ENCODE peak calls at places on chromosomes 5 and 9, in seven cellular contexts. F is stomach, I is H1, L is GM12892, D is ovary, Q is prostate gland, J is gastrocnemius medialis. R is an unnamed sample.

GRCh38 chr5:115626444-115626823 is 598 bp upstream of the TMED7 start:
- DNase-seq in F (no peak), I (no peak), L (no peak), D (no peak), Q (no peak), J (no peak), R (no peak)

GRCh38 chr9:99873531-99873930 is 32.9 kb upstream of the STX17 start:
- DNase-seq in F (no peak), I (no peak), L (no peak), D (no peak), Q (no peak), J (no peak), R (no peak)

GRCh38 chr5:54217826-54218503 is 92.4 kb downstream of the ARL15 start:
- DNase-seq in F (peak), I (no peak), L (no peak), D (no peak), Q (peak), J (no peak), R (no peak)

GRCh38 chr9:129412814-129413536 is 207.9 kb downstream of the C9orf50 start:
- DNase-seq in F (peak), I (no peak), L (no peak), D (peak), Q (peak), J (peak), R (peak)

GRCh38 chr5:138351056-138351455 is 1.4 kb upstream of the KDM3B start:
- DNase-seq in F (no peak), I (no peak), L (no peak), D (no peak), Q (no peak), J (no peak), R (no peak)

GRCh38 chr5:140000332-140000731 is 42.8 kb downstream of the NRG2 start:
- DNase-seq in F (no peak), I (no peak), L (no peak), D (no peak), Q (no peak), J (peak), R (no peak)

GRCh38 chr5:61967681-61968080 is 338.3 kb upstream of the KIF2A start:
- DNase-seq in F (no peak), I (no peak), L (no peak), D (no peak), Q (no peak), J (no peak), R (no peak)

GRCh38 chr9:91423785-91424402 is at the start of gene NFIL3:
- DNase-seq in F (peak), I (peak), L (peak), D (peak), Q (peak), J (peak), R (peak)

GRCh38 chr9:35385042-35385441 is 104.9 kb upstream of the RUSC2 start:
- DNase-seq in F (no peak), I (no peak), L (no peak), D (no peak), Q (no peak), J (no peak), R (no peak)

GRCh38 chr9:106860731-106861584 is 2.0 kb upstream of the ZNF462 start:
- DNase-seq in F (no peak), I (peak), L (no peak), D (peak), Q (peak), J (peak), R (no peak)

GRCh38 chr9:106859957-106860715 is 2.8 kb upstream of the ZNF462 start:
- DNase-seq in F (no peak), I (peak), L (no peak), D (peak), Q (peak), J (peak), R (no peak)

GRCh38 chr9:106862946-106863740 is at the start of gene ZNF462:
- DNase-seq in F (no peak), I (peak), L (no peak), D (peak), Q (peak), J (peak), R (no peak)

GRCh38 chr9:106861585-106862114 is 1.3 kb upstream of the ZNF462 start:
- DNase-seq in F (no peak), I (no peak), L (no peak), D (no peak), Q (no peak), J (no peak), R (no peak)

DNA sequence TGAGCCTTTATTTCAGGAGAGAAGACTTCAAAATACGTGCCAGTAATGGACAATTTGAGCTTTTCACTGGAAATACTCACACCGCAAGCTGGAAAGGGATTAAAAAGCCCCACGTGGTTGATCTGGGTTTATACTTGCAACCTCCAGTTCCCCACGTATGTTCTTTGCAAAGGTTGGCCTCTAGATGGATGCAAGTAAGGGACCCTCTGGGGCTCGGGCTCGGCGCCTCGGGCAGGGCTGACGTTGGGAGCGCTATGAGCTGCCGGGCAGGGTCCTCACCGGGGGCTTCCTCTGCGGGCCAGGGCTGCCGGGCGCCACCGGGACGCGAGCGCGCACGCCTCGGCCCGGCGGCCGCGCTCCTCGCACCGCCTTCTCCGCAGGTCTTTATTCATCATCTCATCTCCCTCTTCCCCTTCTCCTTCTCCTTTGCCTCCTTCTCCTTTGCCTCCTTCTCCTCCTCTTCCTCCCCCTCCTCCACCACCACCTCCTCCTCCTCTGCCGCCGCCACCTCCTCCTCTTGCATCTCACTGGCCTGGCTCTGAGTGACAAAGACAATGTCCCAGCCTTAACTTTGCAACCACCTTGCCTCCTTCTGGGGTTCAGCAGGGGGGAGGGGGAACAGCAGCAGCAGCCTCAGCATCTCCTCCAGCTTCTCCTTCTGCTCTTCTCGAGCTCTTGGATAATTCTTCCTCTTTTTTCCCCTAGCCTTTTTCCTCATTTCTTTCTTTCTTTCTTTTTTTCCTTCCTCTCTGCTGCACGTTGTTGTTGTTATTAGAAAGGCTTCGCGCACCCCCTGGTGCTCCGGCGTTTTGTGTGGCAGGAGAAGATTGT is 636 bp upstream of the ZNF462 start:
- DNase-seq in F (no peak), I (peak), L (no peak), D (peak), Q (peak), J (peak), R (no peak)
- TF ChIP-seq POLR2A in F (no peak), I (peak), L (no peak), D (no peak), Q (peak), J (peak), R (no peak)

GRCh38 chr5:77851229-77852067 is 75.3 kb upstream of the TBCA start:
- DNase-seq in F (no peak), I (peak), L (peak), D (peak), Q (no peak), J (no peak), R (peak)

GRCh38 chr5:77853353-77853907 is 77.3 kb upstream of the TBCA start:
- DNase-seq in F (no peak), I (no peak), L (no peak), D (no peak), Q (no peak), J (no peak), R (no peak)

GRCh38 chr5:77850536-77851228 is 74.5 kb upstream of the TBCA start:
- DNase-seq in F (no peak), I (no peak), L (no peak), D (no peak), Q (no peak), J (no peak), R (no peak)

GRCh38 chr5:77852068-77852513 is 76.0 kb upstream of the TBCA start:
- DNase-seq in F (no peak), I (no peak), L (no peak), D (no peak), Q (no peak), J (no peak), R (no peak)

DNA sequence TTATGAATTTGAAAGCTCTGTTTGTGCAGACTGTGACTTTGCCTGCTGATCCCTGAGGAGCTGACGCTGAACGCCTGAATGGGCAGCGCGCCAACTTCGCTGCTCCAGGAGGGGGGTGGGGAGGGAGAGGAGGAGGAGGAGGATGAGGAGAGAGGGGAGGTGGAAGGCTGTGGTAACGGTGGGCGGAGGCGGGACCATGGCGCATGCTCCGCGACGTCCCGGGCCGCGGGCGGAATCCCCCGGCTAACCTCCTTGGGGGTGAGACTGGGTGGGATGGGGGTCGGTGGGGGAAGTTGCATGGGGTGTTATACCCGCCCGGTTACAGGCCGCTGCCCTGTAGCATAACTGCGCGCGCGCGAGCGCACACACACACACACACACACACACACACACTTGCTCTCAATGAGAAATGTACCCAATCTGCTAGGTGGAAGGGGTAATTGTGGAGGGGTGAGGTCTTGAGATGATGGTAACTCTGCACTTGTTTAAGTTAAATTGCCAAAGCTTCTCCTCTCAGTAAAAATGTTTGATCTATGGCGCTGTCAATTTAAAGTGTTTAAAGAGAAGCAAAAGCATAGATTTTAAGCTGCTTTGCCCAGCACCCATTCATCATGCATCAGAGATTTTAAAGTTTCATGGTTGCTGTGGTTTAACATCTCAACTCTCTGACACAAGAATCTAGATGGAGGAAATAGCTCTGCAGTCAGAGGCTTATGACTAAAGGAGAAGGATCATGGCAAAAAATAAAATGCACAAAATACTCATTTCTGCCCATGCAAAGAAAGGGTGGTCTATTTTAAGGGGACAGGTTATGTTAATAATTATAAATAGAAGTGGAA is 76.6 kb upstream of the TBCA start:
- DNase-seq in F (no peak), I (peak), L (peak), D (peak), Q (no peak), J (no peak), R (peak)
- TF ChIP-seq POLR2A in F (no peak), I (no peak), L (peak), D (no peak), Q (no peak), J (no peak), R (no peak)

GRCh38 chr9:107338911-107339659 is 56.0 kb downstream of the RAD23B start:
- DNase-seq in F (no peak), I (no peak), L (no peak), D (no peak), Q (no peak), J (no peak), R (no peak)

GRCh38 chr9:107336718-107337360 is 53.8 kb downstream of the RAD23B start:
- DNase-seq in F (peak), I (no peak), L (no peak), D (no peak), Q (peak), J (peak), R (no peak)

GRCh38 chr9:107342762-107343161 is 59.7 kb downstream of the RAD23B start:
- DNase-seq in F (no peak), I (no peak), L (no peak), D (no peak), Q (no peak), J (no peak), R (no peak)

GRCh38 chr9:107337676-107338590 is 54.9 kb downstream of the RAD23B start:
- DNase-seq in F (no peak), I (no peak), L (no peak), D (no peak), Q (peak), J (no peak), R (no peak)

GRCh38 chr9:107340920-107341632 is 58.0 kb downstream of the RAD23B start:
- DNase-seq in F (peak), I (peak), L (peak), D (peak), Q (peak), J (peak), R (peak)
- TF ChIP-seq POLR2A in F (no peak), I (no peak), L (no peak), D (no peak), Q (no peak), J (no peak), R (no peak)

GRCh38 chr5:65247594-65247993 is 234.1 kb downstream of the ADAMTS6 start:
- DNase-seq in F (no peak), I (no peak), L (no peak), D (no peak), Q (no peak), J (no peak), R (no peak)
- TF ChIP-seq POLR2A in F (no peak), I (no peak), L (no peak), D (no peak), Q (no peak), J (no peak), R (no peak)

GRCh38 chr5:88870280-88870679 is 12.7 kb downstream of the MEF2C start:
- DNase-seq in F (no peak), I (no peak), L (no peak), D (no peak), Q (no peak), J (no peak), R (no peak)
- TF ChIP-seq POLR2A in F (no peak), I (no peak), L (no peak), D (no peak), Q (no peak), J (no peak), R (no peak)

DNA sequence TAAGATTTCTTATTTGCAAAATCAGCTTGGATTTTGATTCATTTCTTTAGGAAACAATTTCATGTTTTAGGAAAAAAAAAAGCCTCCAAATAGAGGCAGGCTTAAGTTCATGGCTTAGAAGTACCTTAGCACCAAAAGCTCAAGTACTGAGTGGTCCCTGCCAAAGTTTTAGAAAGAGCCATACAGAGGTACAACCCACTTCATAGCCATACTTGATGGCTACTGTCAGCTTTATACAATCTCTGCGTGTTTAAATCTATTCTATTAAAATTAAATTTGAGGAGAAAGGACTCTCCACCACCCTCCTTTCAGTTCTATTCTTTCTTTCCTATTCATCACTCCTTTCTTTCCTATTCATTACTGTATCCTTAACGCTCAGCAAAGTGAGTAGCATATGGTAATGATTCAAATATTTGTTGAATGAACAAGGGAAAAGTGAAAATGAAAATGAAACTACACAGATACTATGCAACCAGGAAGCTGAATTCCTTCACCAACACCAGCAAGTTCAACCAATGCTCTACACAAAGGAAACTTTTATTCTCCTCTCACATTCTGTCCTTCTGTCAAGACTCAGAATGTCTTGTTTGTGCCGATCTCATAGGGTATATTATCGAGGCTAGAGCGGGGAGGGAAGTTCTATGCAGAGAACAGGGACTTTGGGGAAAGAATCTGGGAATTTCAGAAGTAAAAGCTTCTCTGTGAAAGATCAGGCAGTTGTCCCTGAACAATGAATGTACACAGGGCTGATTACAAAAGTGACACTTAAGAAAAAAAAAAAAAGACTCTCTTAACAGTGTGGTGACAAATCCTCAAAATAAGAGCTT is 138.6 kb upstream of the SPEF2 start:
- DNase-seq in F (no peak), I (no peak), L (no peak), D (no peak), Q (no peak), J (no peak), R (no peak)
- TF ChIP-seq POLR2A in F (no peak), I (no peak), L (no peak), D (no peak), Q (no peak), J (no peak), R (no peak)

GRCh38 chr9:37984278-37984671 is 80.3 kb upstream of the SLC25A51 start:
- DNase-seq in F (no peak), I (no peak), L (no peak), D (no peak), Q (no peak), J (no peak), R (no peak)

GRCh38 chr9:37986001-37986400 is 82.1 kb upstream of the SLC25A51 start:
- DNase-seq in F (no peak), I (no peak), L (no peak), D (no peak), Q (no peak), J (no peak), R (no peak)

GRCh38 chr9:37986771-37987258 is 82.2 kb downstream of the SHB start:
- DNase-seq in F (no peak), I (no peak), L (no peak), D (no peak), Q (no peak), J (no peak), R (no peak)

GRCh38 chr9:37983381-37984067 is 79.6 kb upstream of the SLC25A51 start:
- DNase-seq in F (no peak), I (no peak), L (no peak), D (no peak), Q (no peak), J (no peak), R (no peak)

GRCh38 chr9:37984672-37985611 is 81.0 kb upstream of the SLC25A51 start:
- DNase-seq in F (no peak), I (no peak), L (no peak), D (no peak), Q (no peak), J (no peak), R (peak)
- TF ChIP-seq POLR2A in F (no peak), I (no peak), L (no peak), D (no peak), Q (no peak), J (no peak), R (no peak)

R was measured in spleen.